ENCODE peak calls at places on chromosomes 7 and 10, in five cellular contexts. One of them, this sample, is unnamed.

GRCh38 chr10:43640603-43641002 is 8.1 kb downstream of the ZNF32 start:
- DNase-seq in heart left ventricle: no peak
- DNase-seq in tibial nerve: no peak
- DNase-seq in PC-9: no peak
- DNase-seq in CD8-positive, alpha-beta T cell: no peak
- DNase-seq in this sample: no peak

GRCh38 chr7:42014625-42015412 is 222.2 kb downstream of the GLI3 start:
- DNase-seq in heart left ventricle: no peak
- DNase-seq in tibial nerve: no peak
- DNase-seq in PC-9: peak; percentile 15
- DNase-seq in CD8-positive, alpha-beta T cell: no peak
- DNase-seq in this sample: no peak

GRCh38 chr10:133438711-133439273 is 14.4 kb upstream of the SPRN start:
- DNase-seq in heart left ventricle: no peak
- DNase-seq in tibial nerve: no peak
- DNase-seq in PC-9: no peak
- DNase-seq in CD8-positive, alpha-beta T cell: no peak
- DNase-seq in this sample: no peak

GRCh38 chr10:9331583-9332008 is 1277.1 kb downstream of the GATA3 start:
- DNase-seq in heart left ventricle: no peak
- DNase-seq in tibial nerve: no peak
- DNase-seq in PC-9: no peak
- DNase-seq in CD8-positive, alpha-beta T cell: no peak
- DNase-seq in this sample: no peak

GRCh38 chr7:107643938-107644703 is 16.5 kb upstream of the SLC26A4 start:
- DNase-seq in heart left ventricle: no peak
- DNase-seq in tibial nerve: no peak
- DNase-seq in PC-9: no peak
- DNase-seq in CD8-positive, alpha-beta T cell: no peak
- DNase-seq in this sample: no peak

GRCh38 chr10:123995461-123996131 is 97.8 kb downstream of the CHST15 start:
- DNase-seq in heart left ventricle: peak; percentile 46
- DNase-seq in tibial nerve: no peak
- DNase-seq in PC-9: peak; percentile 78
- DNase-seq in CD8-positive, alpha-beta T cell: no peak
- DNase-seq in this sample: no peak

GRCh38 chr10:75827591-75827990 is 396.2 kb downstream of the LRMDA start:
- DNase-seq in heart left ventricle: no peak
- DNase-seq in tibial nerve: no peak
- DNase-seq in PC-9: no peak
- DNase-seq in CD8-positive, alpha-beta T cell: no peak
- DNase-seq in this sample: no peak

GRCh38 chr10:78342787-78343186 is 309.1 kb downstream of the RPS24 start:
- DNase-seq in heart left ventricle: no peak
- DNase-seq in tibial nerve: no peak
- DNase-seq in PC-9: no peak
- DNase-seq in CD8-positive, alpha-beta T cell: peak; percentile 34
- DNase-seq in this sample: no peak

GRCh38 chr7:31782411-31782991 is 95.5 kb downstream of the PPP1R17 start:
- DNase-seq in heart left ventricle: no peak
- DNase-seq in tibial nerve: no peak
- DNase-seq in PC-9: peak; percentile 7
- DNase-seq in CD8-positive, alpha-beta T cell: no peak
- DNase-seq in this sample: no peak

GRCh38 chr10:132458595-132459251 is 61.7 kb downstream of the PWWP2B start:
- DNase-seq in heart left ventricle: peak; percentile 61
- DNase-seq in tibial nerve: no peak
- DNase-seq in PC-9: peak; percentile 48
- DNase-seq in CD8-positive, alpha-beta T cell: peak; percentile 84
- DNase-seq in this sample: peak; percentile 68

GRCh38 chr10:53749439-53749838 is 976.9 kb upstream of the MBL2 start:
- DNase-seq in heart left ventricle: no peak
- DNase-seq in tibial nerve: no peak
- DNase-seq in PC-9: no peak
- DNase-seq in CD8-positive, alpha-beta T cell: no peak
- DNase-seq in this sample: no peak

GRCh38 chr10:88473989-88474883 is 108.9 kb downstream of the RNLS start:
- DNase-seq in heart left ventricle: no peak
- DNase-seq in tibial nerve: no peak
- DNase-seq in PC-9: peak; percentile 34
- DNase-seq in CD8-positive, alpha-beta T cell: no peak
- DNase-seq in this sample: no peak

GRCh38 chr10:74179124-74179710 is 28.2 kb downstream of the ADK start:
- DNase-seq in heart left ventricle: no peak
- DNase-seq in tibial nerve: no peak
- DNase-seq in PC-9: no peak
- DNase-seq in CD8-positive, alpha-beta T cell: no peak
- DNase-seq in this sample: no peak

GRCh38 chr10:47450442-47450841 is 33.5 kb downstream of the ANXA8 start:
- DNase-seq in heart left ventricle: no peak
- DNase-seq in tibial nerve: no peak
- DNase-seq in PC-9: no peak
- DNase-seq in CD8-positive, alpha-beta T cell: no peak
- DNase-seq in this sample: no peak

GRCh38 chr10:102241037-102241443 is 272 bp downstream of the PITX3 start:
- DNase-seq in heart left ventricle: no peak
- DNase-seq in tibial nerve: no peak
- DNase-seq in PC-9: no peak
- DNase-seq in CD8-positive, alpha-beta T cell: no peak
- DNase-seq in this sample: no peak

GRCh38 chr7:12685550-12685949 is 1.9 kb upstream of the ARL4A start:
- DNase-seq in heart left ventricle: no peak
- DNase-seq in tibial nerve: no peak
- DNase-seq in PC-9: peak; percentile 56
- DNase-seq in CD8-positive, alpha-beta T cell: peak; percentile 50
- DNase-seq in this sample: no peak
- H3K27ac ChIP-seq in heart left ventricle: no peak overlapping the region
- H3K27ac ChIP-seq in tibial nerve: peak overlapping the region; percentile 93
- H3K27ac ChIP-seq in PC-9: no peak overlapping the region
- H3K27ac ChIP-seq in CD8-positive, alpha-beta T cell: peak overlapping the region; percentile 97
- H3K27ac ChIP-seq in this sample: peak overlapping the region; percentile 88

DNA sequence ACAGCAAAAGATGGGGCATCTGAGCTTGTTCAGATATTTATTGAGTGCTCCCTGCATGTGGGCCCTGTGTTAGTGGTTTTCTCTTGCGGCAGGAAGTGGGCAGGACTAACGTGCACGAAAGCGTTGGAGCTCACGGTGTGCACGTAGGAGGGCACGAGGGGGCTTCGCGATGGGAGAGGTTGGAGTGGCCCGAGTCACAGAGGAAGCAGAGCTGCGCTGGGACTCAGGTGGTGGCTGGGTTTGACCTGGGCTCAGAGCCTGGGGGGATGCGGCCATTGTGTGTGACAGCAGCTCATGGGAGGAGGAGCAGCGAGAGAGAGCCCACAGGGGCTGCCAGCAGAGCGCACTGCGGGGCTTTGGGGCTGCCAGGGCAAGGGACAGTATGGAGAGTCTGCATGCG is 7.7 kb downstream of the ZSCAN25 start:
- DNase-seq in heart left ventricle: no peak
- DNase-seq in tibial nerve: no peak
- DNase-seq in PC-9: no peak
- DNase-seq in CD8-positive, alpha-beta T cell: peak; percentile 85
- DNase-seq in this sample: peak; percentile 81
- H3K27me3 ChIP-seq in heart left ventricle: no peaks in the 10 kb centered on the region
- H3K27me3 ChIP-seq in tibial nerve: no peaks in the 10 kb centered on the region
- H3K27me3 ChIP-seq in PC-9: no peaks in the 10 kb centered on the region
- H3K27me3 ChIP-seq in CD8-positive, alpha-beta T cell: no peaks in the 10 kb centered on the region
- H3K27me3 ChIP-seq in this sample: no peaks in the 10 kb centered on the region

GRCh38 chr7:55031075-55031474 is 12.3 kb downstream of the EGFR start:
- DNase-seq in heart left ventricle: no peak
- DNase-seq in tibial nerve: no peak
- DNase-seq in PC-9: no peak
- DNase-seq in CD8-positive, alpha-beta T cell: no peak
- DNase-seq in this sample: no peak

GRCh38 chr7:55032069-55032699 is 13.4 kb downstream of the EGFR start:
- DNase-seq in heart left ventricle: no peak
- DNase-seq in tibial nerve: no peak
- DNase-seq in PC-9: no peak
- DNase-seq in CD8-positive, alpha-beta T cell: no peak
- DNase-seq in this sample: no peak

GRCh38 chr7:55030314-55030713 is 11.5 kb downstream of the EGFR start:
- DNase-seq in heart left ventricle: no peak
- DNase-seq in tibial nerve: no peak
- DNase-seq in PC-9: no peak
- DNase-seq in CD8-positive, alpha-beta T cell: no peak
- DNase-seq in this sample: no peak

GRCh38 chr7:55034776-55035175 is 16.0 kb downstream of the EGFR start:
- DNase-seq in heart left ventricle: no peak
- DNase-seq in tibial nerve: no peak
- DNase-seq in PC-9: no peak
- DNase-seq in CD8-positive, alpha-beta T cell: no peak
- DNase-seq in this sample: no peak

GRCh38 chr7:55033241-55033846 is 14.5 kb downstream of the EGFR start:
- DNase-seq in heart left ventricle: no peak
- DNase-seq in tibial nerve: no peak
- DNase-seq in PC-9: no peak
- DNase-seq in CD8-positive, alpha-beta T cell: no peak
- DNase-seq in this sample: no peak
- H3K9me3 ChIP-seq in heart left ventricle: no peaks in the 10 kb centered on the region
- H3K9me3 ChIP-seq in tibial nerve: no peaks in the 10 kb centered on the region
- H3K9me3 ChIP-seq in PC-9: no peaks in the 10 kb centered on the region
- H3K9me3 ChIP-seq in CD8-positive, alpha-beta T cell: no peaks in the 10 kb centered on the region
- H3K9me3 ChIP-seq in this sample: no peaks in the 10 kb centered on the region

GRCh38 chr7:72785166-72785955 is 42.6 kb downstream of the TYW1B start:
- DNase-seq in heart left ventricle: no peak
- DNase-seq in tibial nerve: no peak
- DNase-seq in PC-9: no peak
- DNase-seq in CD8-positive, alpha-beta T cell: no peak
- DNase-seq in this sample: no peak
- H3K27ac ChIP-seq in heart left ventricle: no peak overlapping the region
- H3K27ac ChIP-seq in tibial nerve: no peak overlapping the region
- H3K27ac ChIP-seq in PC-9: no peak overlapping the region
- H3K27ac ChIP-seq in CD8-positive, alpha-beta T cell: no peak overlapping the region
- H3K27ac ChIP-seq in this sample: no peak overlapping the region

DNA sequence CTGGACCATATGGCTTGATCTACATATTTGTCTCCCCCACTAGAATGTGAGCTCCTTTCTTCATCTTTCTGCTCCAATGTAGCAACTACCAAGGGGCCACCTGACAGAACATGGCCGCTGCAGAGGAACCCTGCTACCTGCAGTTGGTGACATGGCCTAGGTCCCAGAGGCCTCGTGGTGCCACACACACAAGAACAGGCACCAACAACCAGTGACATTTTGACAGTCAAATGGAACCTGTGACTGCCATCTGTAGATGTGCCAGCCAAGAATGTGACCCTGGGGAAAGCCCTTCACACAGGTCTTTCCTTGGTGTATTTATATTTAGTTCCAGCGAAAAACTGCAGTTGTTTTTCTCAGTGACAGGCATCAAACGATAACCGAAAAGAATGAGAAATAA is 67.9 kb upstream of the ANKRD1 start:
- DNase-seq in heart left ventricle: peak; percentile 38
- DNase-seq in tibial nerve: no peak
- DNase-seq in PC-9: no peak
- DNase-seq in CD8-positive, alpha-beta T cell: no peak
- DNase-seq in this sample: no peak
- H3K27me3 ChIP-seq in heart left ventricle: no peaks in the 10 kb centered on the region
- H3K27me3 ChIP-seq in tibial nerve: no peaks in the 10 kb centered on the region
- H3K27me3 ChIP-seq in PC-9: no peaks in the 10 kb centered on the region
- H3K27me3 ChIP-seq in CD8-positive, alpha-beta T cell: no peaks in the 10 kb centered on the region
- H3K27me3 ChIP-seq in this sample: no peaks in the 10 kb centered on the region

DNA sequence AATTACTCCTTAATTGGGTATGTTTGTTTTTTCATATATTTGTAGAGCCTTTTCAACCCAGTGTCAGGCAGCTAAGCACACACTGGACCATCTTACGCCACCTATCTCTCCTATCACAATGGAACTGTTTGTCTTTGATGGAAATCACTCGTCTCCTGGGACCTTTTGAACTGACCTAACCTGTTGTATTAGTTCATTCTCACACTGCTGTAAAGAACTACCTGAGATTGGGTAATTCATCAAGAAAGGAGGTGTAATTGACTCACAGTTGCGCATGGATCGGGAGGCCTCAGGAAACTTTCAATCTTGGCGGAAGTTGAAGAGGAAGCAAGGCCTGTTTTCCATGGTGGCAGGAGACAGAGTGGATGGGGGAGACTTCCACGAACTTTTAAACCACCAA is 182.0 kb downstream of the TCERG1L start:
- DNase-seq in heart left ventricle: no peak
- DNase-seq in tibial nerve: no peak
- DNase-seq in PC-9: no peak
- DNase-seq in CD8-positive, alpha-beta T cell: no peak
- DNase-seq in this sample: no peak
- H3K9me3 ChIP-seq in heart left ventricle: no peaks in the 10 kb centered on the region
- H3K9me3 ChIP-seq in tibial nerve: no peaks in the 10 kb centered on the region
- H3K9me3 ChIP-seq in PC-9: no peaks in the 10 kb centered on the region
- H3K9me3 ChIP-seq in CD8-positive, alpha-beta T cell: no peaks in the 10 kb centered on the region
- H3K9me3 ChIP-seq in this sample: no peaks in the 10 kb centered on the region

DNA sequence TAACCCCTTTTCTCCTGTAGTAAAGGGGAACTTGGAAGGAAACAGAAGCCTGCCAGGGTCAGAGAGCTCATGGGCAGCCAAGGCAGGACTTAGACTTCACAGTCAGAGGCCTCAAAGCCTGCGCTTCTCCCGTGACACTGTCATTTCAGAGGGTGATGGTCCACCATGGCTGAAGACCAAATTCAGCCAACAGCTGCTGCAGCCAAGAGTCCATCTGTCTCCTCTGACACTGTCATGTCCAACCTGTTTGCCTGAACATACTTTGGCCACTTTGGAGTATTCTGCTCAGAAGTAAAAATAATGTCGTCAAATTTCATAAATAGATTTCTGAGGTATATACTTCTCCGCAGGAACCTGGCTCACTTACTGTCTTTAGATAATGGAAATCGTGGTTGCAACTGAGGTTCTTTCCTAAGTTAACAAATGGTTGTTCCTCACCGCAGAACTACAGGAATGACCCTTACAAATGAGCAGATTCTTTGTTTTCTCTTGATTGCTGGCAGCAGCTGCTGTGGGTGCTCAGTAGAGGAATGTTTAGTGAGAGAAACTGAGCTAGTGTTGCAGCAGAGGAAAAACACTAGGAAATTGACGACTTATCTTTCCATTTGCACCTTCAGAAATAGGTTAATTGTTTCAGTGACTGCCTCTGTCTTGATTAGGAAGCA is 626.5 kb downstream of the SDK1 start:
- DNase-seq in heart left ventricle: no peak
- DNase-seq in tibial nerve: no peak
- DNase-seq in PC-9: no peak
- DNase-seq in CD8-positive, alpha-beta T cell: no peak
- DNase-seq in this sample: no peak
- H3K27ac ChIP-seq in heart left ventricle: no peak overlapping the region
- H3K27ac ChIP-seq in tibial nerve: no peak overlapping the region
- H3K27ac ChIP-seq in PC-9: no peak overlapping the region
- H3K27ac ChIP-seq in CD8-positive, alpha-beta T cell: no peak overlapping the region
- H3K27ac ChIP-seq in this sample: no peak overlapping the region

GRCh38 chr7:25879799-25880198 is 272.2 kb upstream of the NFE2L3 start:
- DNase-seq in heart left ventricle: no peak
- DNase-seq in tibial nerve: no peak
- DNase-seq in PC-9: no peak
- DNase-seq in CD8-positive, alpha-beta T cell: no peak
- DNase-seq in this sample: no peak
- H3K27me3 ChIP-seq in heart left ventricle: peaks cover 86% of the 10 kb centered on the region
- H3K27me3 ChIP-seq in tibial nerve: no peaks in the 10 kb centered on the region
- H3K27me3 ChIP-seq in PC-9: peaks cover 98% of the 10 kb centered on the region
- H3K27me3 ChIP-seq in CD8-positive, alpha-beta T cell: no peaks in the 10 kb centered on the region
- H3K27me3 ChIP-seq in this sample: no peaks in the 10 kb centered on the region

DNA sequence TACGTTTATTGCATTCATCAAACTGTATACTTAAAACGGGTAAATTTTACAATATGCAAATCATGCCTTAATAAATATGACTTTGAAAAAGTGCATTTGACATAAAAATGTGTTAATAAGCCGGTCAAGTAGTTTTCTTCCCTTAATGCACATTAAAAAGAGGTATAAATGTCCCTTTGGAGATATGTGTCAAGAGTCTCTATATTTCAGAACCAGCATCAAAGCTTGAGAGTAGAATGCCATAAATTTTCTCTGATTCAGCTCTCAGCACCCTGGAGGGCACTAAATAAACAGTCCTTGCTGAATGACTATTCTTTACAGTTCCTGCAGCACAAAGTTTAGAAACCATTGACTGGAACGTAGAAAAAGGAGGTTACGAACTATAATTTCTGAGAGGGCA is 84.6 kb upstream of the GRM3 start:
- DNase-seq in heart left ventricle: no peak
- DNase-seq in tibial nerve: no peak
- DNase-seq in PC-9: no peak
- DNase-seq in CD8-positive, alpha-beta T cell: no peak
- DNase-seq in this sample: no peak
- H3K9me3 ChIP-seq in heart left ventricle: no peaks in the 10 kb centered on the region
- H3K9me3 ChIP-seq in tibial nerve: no peaks in the 10 kb centered on the region
- H3K9me3 ChIP-seq in PC-9: no peaks in the 10 kb centered on the region
- H3K9me3 ChIP-seq in CD8-positive, alpha-beta T cell: no peaks in the 10 kb centered on the region
- H3K9me3 ChIP-seq in this sample: no peaks in the 10 kb centered on the region